ENCODE peak calls at places on chromosomes 4 and X, in seven cellular contexts. E is spleen, M is stomach, U is right lobe of liver, I is uterus, B is endothelial cell of umbilical vein, P is Peyer's patch. L is an unnamed sample.
A peak's percentile ranks its signal among the peaks of the same experiment; 100 is the strongest.

GRCh38 chr4:8646296-8647093 is 53.9 kb downstream of the CPZ start:
- DNase-seq in E (peak; percentile 59), M (peak; percentile 17), U (no peak), I (peak; percentile 8), B (no peak), P (no peak), L (no peak)

GRCh38 chr4:79917246-79917645 is 155.8 kb downstream of the ANTXR2 start:
- DNase-seq in E (no peak), M (peak; percentile 31), U (peak; percentile 29), I (no peak), B (peak; percentile 62), P (peak; percentile 31), L (peak; percentile 55)

GRCh38 chrX:27675493-27675892 is 85.3 kb downstream of the DCAF8L2 start:
- DNase-seq in E (no peak), M (no peak), U (no peak), I (no peak), B (no peak), P (no peak), L (no peak)

GRCh38 chrX:149527705-149528104 is 13.1 kb upstream of the EOLA1 start:
- DNase-seq in E (no peak), M (no peak), U (no peak), I (no peak), B (peak; percentile 38), P (no peak), L (no peak)

GRCh38 chr4:76748649-76749048 is 149.3 kb downstream of the SOWAHB start:
- DNase-seq in E (no peak), M (peak; percentile 57), U (peak; percentile 44), I (no peak), B (peak; percentile 57), P (no peak), L (peak; percentile 66)

GRCh38 chrX:80513620-80514019 is 93.4 kb downstream of the TENT5D start:
- DNase-seq in E (no peak), M (no peak), U (no peak), I (no peak), B (no peak), P (no peak), L (no peak)

GRCh38 chr4:148980782-148981181 is 538.6 kb upstream of the NR3C2 start:
- DNase-seq in E (no peak), M (no peak), U (no peak), I (no peak), B (no peak), P (no peak), L (no peak)

GRCh38 chrX:18758166-18758932 is 50.9 kb downstream of the PPEF1 start:
- DNase-seq in E (no peak), M (no peak), U (no peak), I (no peak), B (no peak), P (no peak), L (no peak)

GRCh38 chrX:107507093-107507743 is 57.8 kb downstream of the FRMPD3 start:
- DNase-seq in E (no peak), M (no peak), U (no peak), I (no peak), B (no peak), P (no peak), L (no peak)

GRCh38 chrX:53452812-53453211 is 18.6 kb upstream of the HSD17B10 start:
- DNase-seq in E (no peak), M (no peak), U (no peak), I (no peak), B (no peak), P (no peak), L (no peak)

GRCh38 chr4:124055896-124056295 is 656.6 kb downstream of the ANKRD50 start:
- DNase-seq in E (no peak), M (no peak), U (no peak), I (no peak), B (no peak), P (no peak), L (no peak)

GRCh38 chr4:37365888-37366287 is 121.3 kb downstream of the NWD2 start:
- DNase-seq in E (no peak), M (no peak), U (no peak), I (no peak), B (no peak), P (no peak), L (no peak)

GRCh38 chr4:72391281-72391680 is 177.7 kb downstream of the ADAMTS3 start:
- DNase-seq in E (no peak), M (no peak), U (no peak), I (no peak), B (no peak), P (no peak), L (no peak)

GRCh38 chrX:107627792-107628661 is at the start of gene PRPS1:
- DNase-seq in E (peak; percentile 96), M (peak; percentile 90), U (peak; percentile 89), I (peak; percentile 87), B (peak; percentile 93), P (peak; percentile 90), L (peak; percentile 94)

GRCh38 chr4:173532725-173533511 is 2.9 kb upstream of the HAND2 start:
- DNase-seq in E (no peak), M (no peak), U (no peak), I (no peak), B (no peak), P (no peak), L (peak; percentile 58)

GRCh38 chrX:145751943-145752342 is 65.7 kb upstream of the SLITRK2 start:
- DNase-seq in E (no peak), M (no peak), U (no peak), I (no peak), B (no peak), P (no peak), L (no peak)

GRCh38 chrX:68059469-68059868 is 373.8 kb downstream of the OPHN1 start:
- DNase-seq in E (no peak), M (no peak), U (no peak), I (no peak), B (no peak), P (no peak), L (no peak)

GRCh38 chr4:108561086-108561485 is 59.3 kb upstream of the RPL34 start:
- DNase-seq in E (no peak), M (no peak), U (no peak), I (no peak), B (no peak), P (no peak), L (no peak)

GRCh38 chr4:108556588-108557200 is 63.7 kb upstream of the RPL34 start:
- DNase-seq in E (no peak), M (no peak), U (no peak), I (no peak), B (no peak), P (no peak), L (no peak)

GRCh38 chr4:108559067-108559793 is 61.1 kb upstream of the RPL34 start:
- DNase-seq in E (no peak), M (no peak), U (no peak), I (no peak), B (no peak), P (no peak), L (no peak)

GRCh38 chr4:108559911-108560310 is 60.5 kb upstream of the RPL34 start:
- DNase-seq in E (no peak), M (no peak), U (no peak), I (no peak), B (no peak), P (no peak), L (no peak)

DNA sequence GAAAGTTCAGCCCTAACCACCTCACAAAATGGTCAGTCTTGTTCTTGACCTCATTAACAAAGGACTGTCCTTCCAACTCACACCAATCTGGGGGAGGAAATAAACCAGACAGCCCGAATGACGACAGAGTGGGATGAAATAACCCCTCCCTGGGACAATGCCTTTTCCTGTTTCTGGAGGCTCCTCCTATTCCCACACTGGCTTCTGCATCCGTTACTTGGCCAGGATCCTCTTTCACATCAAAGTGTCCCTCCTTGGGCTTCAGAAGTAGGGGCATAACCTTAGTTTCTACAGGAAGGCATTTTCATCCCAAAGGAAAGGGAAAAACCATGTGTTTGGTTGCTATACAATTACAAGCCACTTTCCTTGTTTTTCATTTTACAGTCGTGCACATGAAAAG is 59.8 kb upstream of the RPL34 start:
- DNase-seq in E (no peak), M (no peak), U (no peak), I (no peak), B (peak; percentile 38), P (no peak), L (peak; percentile 21)
- TF ChIP-seq POLR2A in E (no peak), M (no peak), U (no peak), I (no peak), B (no peak), P (no peak), L (no peak)

GRCh38 chr4:41399191-41399590 is 138.8 kb upstream of the LIMCH1 start:
- DNase-seq in E (no peak), M (no peak), U (no peak), I (no peak), B (no peak), P (no peak), L (no peak)
- H3K4me1 ChIP-seq in E (no peaks in the 10 kb centered on the region), M (no peaks in the 10 kb centered on the region), U (no peaks in the 10 kb centered on the region), I (no peaks in the 10 kb centered on the region), B (no peaks in the 10 kb centered on the region), P (no peaks in the 10 kb centered on the region), L (peaks cover 13% of the 10 kb centered on the region)

GRCh38 chr4:9987749-9988346 is 33.4 kb downstream of the SLC2A9 start:
- DNase-seq in E (no peak), M (no peak), U (no peak), I (no peak), B (no peak), P (no peak), L (no peak)

GRCh38 chr4:9994246-9994847 is 26.9 kb downstream of the SLC2A9 start:
- DNase-seq in E (no peak), M (no peak), U (no peak), I (no peak), B (no peak), P (no peak), L (no peak)

GRCh38 chr4:9988349-9988748 is 32.9 kb downstream of the SLC2A9 start:
- DNase-seq in E (no peak), M (no peak), U (no peak), I (no peak), B (no peak), P (no peak), L (peak; percentile 33)

GRCh38 chr4:9984621-9985020 is 36.7 kb downstream of the SLC2A9 start:
- DNase-seq in E (no peak), M (no peak), U (no peak), I (no peak), B (no peak), P (no peak), L (no peak)

DNA sequence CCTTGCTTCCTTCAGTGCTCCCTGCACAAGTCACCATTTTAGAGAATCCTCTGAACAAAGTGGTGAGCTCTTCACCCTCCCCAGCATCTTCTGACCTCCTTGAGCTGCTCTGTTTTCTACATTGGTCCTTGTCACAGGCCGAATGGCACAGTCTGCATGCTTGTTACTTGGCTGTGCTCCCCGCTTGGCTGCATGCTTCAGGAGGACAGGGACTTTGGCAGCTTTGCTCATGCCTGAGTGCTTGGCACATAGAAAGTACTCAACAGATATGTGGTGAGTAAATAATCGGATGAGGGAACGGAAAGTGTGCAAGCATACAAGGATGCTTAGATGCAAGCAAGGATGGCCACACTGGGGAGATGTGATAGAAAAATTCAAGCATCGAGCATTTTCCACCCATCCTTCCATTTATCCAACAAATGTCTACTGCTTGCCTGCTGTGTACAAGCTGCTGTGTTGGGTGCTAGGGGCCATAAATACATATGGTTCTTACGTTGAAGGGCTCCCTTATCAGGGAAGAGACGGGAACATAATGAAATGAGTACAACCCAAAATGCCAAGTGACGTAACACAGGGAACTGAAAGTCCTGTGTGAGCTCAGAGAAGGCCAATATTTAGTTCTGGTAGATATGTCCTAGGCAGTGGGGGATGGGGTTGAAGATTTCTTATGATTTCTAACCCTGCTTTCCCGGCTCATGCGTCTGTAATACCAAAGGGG is 31.2 kb downstream of the SLC2A9 start:
- DNase-seq in E (no peak), M (no peak), U (no peak), I (no peak), B (no peak), P (no peak), L (peak; percentile 7)
- H3K36me3 ChIP-seq in E (peaks cover 6% of the 10 kb centered on the region), M (peaks cover 11% of the 10 kb centered on the region), U (no peaks in the 10 kb centered on the region), I (no peaks in the 10 kb centered on the region), B (no peaks in the 10 kb centered on the region), P (no peaks in the 10 kb centered on the region), L (no peaks in the 10 kb centered on the region)

GRCh38 chrX:38327007-38327774 is at the start of gene RPGR:
- DNase-seq in E (peak; percentile 97), M (peak; percentile 93), U (peak; percentile 95), I (peak; percentile 92), B (peak; percentile 93), P (peak; percentile 91), L (peak; percentile 95)
- TF ChIP-seq POLR2A in E (no peak), M (no peak), U (peak; percentile 62), I (peak; percentile 36), B (peak; percentile 44), P (no peak), L (no peak)

L was measured in adrenal gland.